ENCODE peak calls at places on chromosomes 1 and 21, in five cellular contexts. Z is HCT116, C is stomach, R is suprapubic skin, Q is sigmoid colon. A is an unnamed sample.

GRCh38 chr1:29689372-29690030 is 453.2 kb downstream of the PTPRU start:
- DNase-seq in Z (no peak), C (no peak), R (peak; percentile 60), Q (peak; percentile 46), A (no peak)

GRCh38 chr1:31937300-31938183 is 626 bp downstream of the PTP4A2 start:
- DNase-seq in Z (no peak), C (peak; percentile 79), R (peak; percentile 89), Q (peak; percentile 92), A (no peak)

GRCh38 chr1:163874070-163874469 is 552.3 kb downstream of the NUF2 start:
- DNase-seq in Z (no peak), C (no peak), R (no peak), Q (no peak), A (no peak)

GRCh38 chr1:158798531-158798930 is 17.5 kb upstream of the OR6N2 start:
- DNase-seq in Z (no peak), C (no peak), R (no peak), Q (no peak), A (no peak)

GRCh38 chr1:54572236-54572850 is 24.3 kb downstream of the ACOT11 start:
- DNase-seq in Z (no peak), C (no peak), R (no peak), Q (peak; percentile 45), A (no peak)

GRCh38 chr1:116769561-116769977 is 15.3 kb downstream of the CD2 start:
- DNase-seq in Z (no peak), C (no peak), R (no peak), Q (no peak), A (no peak)

GRCh38 chr1:96474985-96475743 is 246.4 kb upstream of the PTBP2 start:
- DNase-seq in Z (no peak), C (no peak), R (no peak), Q (no peak), A (no peak)

GRCh38 chr1:243716901-243717300 is 133.1 kb downstream of the AKT3 start:
- DNase-seq in Z (no peak), C (no peak), R (no peak), Q (no peak), A (no peak)

GRCh38 chr1:12369258-12369657 is 139.4 kb downstream of the VPS13D start:
- DNase-seq in Z (no peak), C (no peak), R (no peak), Q (no peak), A (no peak)

GRCh38 chr1:3718764-3719163 is 33.5 kb upstream of the CCDC27 start:
- DNase-seq in Z (no peak), C (no peak), R (no peak), Q (no peak), A (no peak)

GRCh38 chr1:229129306-229130027 is 141.4 kb upstream of the RAB4A start:
- DNase-seq in Z (no peak), C (no peak), R (no peak), Q (no peak), A (no peak)

GRCh38 chr1:26537951-26538352 is 8.4 kb downstream of the RPS6KA1 start:
- DNase-seq in Z (no peak), C (no peak), R (peak; percentile 72), Q (no peak), A (no peak)

GRCh38 chr1:22847709-22848108 is 125.0 kb downstream of the LACTBL1 start:
- DNase-seq in Z (no peak), C (no peak), R (no peak), Q (no peak), A (no peak)

GRCh38 chr1:156961709-156962108 is 41.3 kb downstream of the LRRC71 start:
- DNase-seq in Z (peak; percentile 10), C (no peak), R (no peak), Q (no peak), A (no peak)

GRCh38 chr1:63928197-63929105 is 154.6 kb downstream of the ROR1 start:
- DNase-seq in Z (no peak), C (peak; percentile 61), R (no peak), Q (peak; percentile 74), A (no peak)

GRCh38 chr1:43059640-43060574 is 101.2 kb upstream of the SLC2A1 start:
- DNase-seq in Z (no peak), C (no peak), R (no peak), Q (no peak), A (no peak)

GRCh38 chr21:43720539-43721224 is 1.8 kb downstream of the PDXK start:
- DNase-seq in Z (no peak), C (no peak), R (no peak), Q (no peak), A (no peak)

GRCh38 chr21:27813750-27814149 is 846.9 kb upstream of the ADAMTS5 start:
- DNase-seq in Z (no peak), C (no peak), R (no peak), Q (peak; percentile 79), A (no peak)

GRCh38 chr1:221336141-221336540 is 405.7 kb downstream of the DUSP10 start:
- DNase-seq in Z (no peak), C (no peak), R (no peak), Q (no peak), A (no peak)

GRCh38 chr1:26404641-26405040 is 6.0 kb upstream of the LIN28A start:
- DNase-seq in Z (no peak), C (no peak), R (no peak), Q (no peak), A (no peak)

GRCh38 chr1:31327381-31327780 is 30.5 kb downstream of the ZCCHC17 start:
- DNase-seq in Z (no peak), C (no peak), R (no peak), Q (no peak), A (no peak)

GRCh38 chr1:172360511-172360910 is 60.0 kb upstream of the C1orf105 start:
- DNase-seq in Z (no peak), C (no peak), R (no peak), Q (no peak), A (no peak)

GRCh38 chr1:145985502-145986439 is 10.6 kb downstream of the TXNIP start:
- DNase-seq in Z (peak; percentile 33), C (peak; percentile 52), R (no peak), Q (peak; percentile 87), A (no peak)

GRCh38 chr1:243842978-243843490 is 7.0 kb downstream of the AKT3 start:
- DNase-seq in Z (no peak), C (no peak), R (no peak), Q (no peak), A (no peak)

GRCh38 chr21:16976132-16976666 is 536.6 kb upstream of the CXADR start:
- DNase-seq in Z (no peak), C (no peak), R (no peak), Q (no peak), A (no peak)

GRCh38 chr1:216456682-216457081 is 33.4 kb upstream of the USH2A start:
- DNase-seq in Z (no peak), C (no peak), R (no peak), Q (no peak), A (no peak)

GRCh38 chr1:91830242-91831131 is 55.5 kb downstream of the TGFBR3 start:
- DNase-seq in Z (no peak), C (no peak), R (no peak), Q (peak; percentile 85), A (no peak)

GRCh38 chr1:24606621-24607020 is 36.5 kb upstream of the SRRM1 start:
- DNase-seq in Z (no peak), C (no peak), R (no peak), Q (no peak), A (no peak)

GRCh38 chr1:76494807-76495206 is 372.5 kb upstream of the ST6GALNAC5 start:
- DNase-seq in Z (no peak), C (no peak), R (no peak), Q (no peak), A (no peak)

DNA sequence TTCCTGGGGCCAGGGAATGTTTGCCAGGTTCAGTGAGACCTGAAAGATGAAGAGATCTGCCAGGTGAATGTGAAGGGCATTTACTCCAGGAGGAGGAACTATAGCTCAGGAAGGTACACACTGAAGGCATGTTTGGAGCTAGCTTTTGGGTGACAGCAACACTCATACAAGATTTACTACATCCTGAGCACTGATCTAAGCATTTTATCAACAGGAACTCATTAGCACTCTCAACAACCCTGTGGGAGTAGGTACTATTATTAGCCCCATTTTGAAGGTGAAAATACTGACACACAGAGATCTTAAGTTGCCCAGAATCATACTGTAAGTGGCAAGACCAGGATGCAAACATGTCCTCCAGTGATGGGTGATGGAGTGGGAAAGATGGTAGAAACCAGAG is 6.7 kb downstream of the GADD45A start:
- DNase-seq in Z (no peak), C (no peak), R (no peak), Q (no peak), A (no peak)
- TF ChIP-seq POLR2A in Z (no peak), C (no peak), R (no peak), Q (no peak), A (no peak)

DNA sequence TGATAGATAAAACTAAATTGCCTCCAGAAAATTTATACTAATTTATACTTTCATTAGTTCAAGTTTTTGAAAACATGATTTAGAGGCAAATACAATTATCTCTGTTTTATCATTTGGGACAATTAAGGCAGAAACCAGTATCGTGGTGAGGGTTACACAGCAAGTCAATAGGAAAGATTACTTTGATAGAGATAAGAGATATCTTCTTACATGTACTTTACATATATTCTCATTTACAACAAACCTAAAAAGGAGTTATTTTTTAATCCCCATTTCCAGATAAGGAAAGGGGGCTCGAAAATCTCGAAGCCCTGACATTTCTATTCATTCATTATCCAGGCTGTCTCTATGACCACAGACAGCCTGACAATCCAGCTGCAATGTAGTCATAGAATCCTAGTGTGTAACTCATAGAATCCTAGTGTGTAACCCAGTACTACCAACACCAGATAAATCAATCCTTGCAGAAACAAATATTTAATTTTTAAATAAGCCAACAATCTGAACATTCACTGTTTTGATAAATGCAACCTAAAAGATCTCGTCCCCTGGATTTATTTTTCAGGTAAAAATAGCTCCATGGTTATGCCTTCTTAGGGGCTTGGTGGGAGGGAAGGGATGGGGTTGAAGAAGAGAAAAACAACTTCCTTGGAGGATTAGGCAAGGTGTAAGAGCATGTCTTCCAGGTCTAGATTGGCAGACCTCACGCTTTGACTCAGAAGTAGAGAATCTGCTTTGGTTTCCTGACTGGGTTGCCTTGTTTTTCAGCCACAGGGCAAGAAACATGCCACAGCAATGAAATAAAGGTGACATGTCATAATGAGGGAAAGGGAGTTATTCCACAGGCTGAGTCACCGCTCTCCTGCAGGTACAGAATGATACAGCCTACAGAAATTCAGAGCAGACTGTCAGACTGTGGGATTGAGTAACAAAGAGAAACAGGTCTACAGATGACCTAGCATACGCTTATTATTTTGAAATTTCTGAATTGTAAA is 45.6 kb downstream of the IRF2BP2 start:
- DNase-seq in Z (peak; percentile 90), C (no peak), R (no peak), Q (no peak), A (no peak)
- TF ChIP-seq POLR2AphosphoS5 in Z (peak; percentile 68), C (no peak), R (peak; percentile 58), Q (no peak), A (no peak)

GRCh38 chr1:6783956-6784559 is 1.2 kb upstream of the CAMTA1 start:
- DNase-seq in Z (no peak), C (no peak), R (no peak), Q (no peak), A (no peak)
- TF ChIP-seq POLR2A in Z (no peak), C (no peak), R (no peak), Q (peak; percentile 24), A (peak; percentile 66)

DNA sequence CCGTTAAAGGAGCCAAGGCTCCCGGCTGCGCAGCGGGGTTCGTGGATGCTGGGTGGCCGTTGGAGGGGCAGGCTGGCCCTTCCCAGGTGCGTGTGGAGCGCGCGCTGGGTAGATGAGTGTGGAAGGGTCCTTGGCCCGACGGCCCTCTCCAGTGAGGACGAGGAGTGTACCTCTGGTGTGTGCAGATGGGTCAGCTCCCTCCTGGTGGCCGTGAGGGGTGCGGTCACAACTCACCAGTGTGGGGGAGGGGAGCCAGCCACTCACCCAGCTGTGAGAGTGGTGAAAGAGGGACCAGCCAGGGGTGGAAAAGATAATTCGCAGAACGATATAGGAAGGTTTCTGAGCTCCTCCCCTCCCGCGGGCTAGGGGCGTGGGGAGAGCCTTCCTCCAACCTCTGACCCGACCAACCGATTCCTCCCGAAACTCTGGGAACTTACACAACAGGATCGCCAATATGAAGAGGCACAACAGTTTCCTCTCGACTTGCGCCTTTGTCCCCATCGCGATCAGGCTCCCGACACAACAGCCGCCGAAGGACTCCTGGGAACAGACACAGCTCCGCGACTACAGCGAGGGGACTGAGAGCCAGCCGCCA is at the start of gene F11R:
- DNase-seq in Z (no peak), C (peak; percentile 60), R (no peak), Q (no peak), A (peak; percentile 50)
- TF ChIP-seq POLR2AphosphoS5 in Z (peak; percentile 81), C (no peak), R (no peak), Q (no peak), A (peak; percentile 39)

A was measured in GM12892.